ENCODE peak calls at places on chromosomes 5 and 9, in five cellular contexts. H is H9, P is spleen, X is adrenal gland, L is BJ. V is an unnamed sample.
A peak's percentile ranks its signal among the peaks of the same experiment; 100 is the strongest.

GRCh38 chr5:36170869-36171424 is 19.0 kb downstream of the SKP2 start:
- DNase-seq in H (no peak), L (no peak), X (no peak), P (no peak), V (no peak)

GRCh38 chr5:137300411-137301240 is 198.5 kb downstream of the SPOCK1 start:
- DNase-seq in L (no peak), P (no peak), X (peak; percentile 39), H (no peak), V (no peak)

GRCh38 chr5:103375863-103376591 is 117.5 kb downstream of the MACIR start:
- DNase-seq in L (no peak), H (no peak), X (no peak), P (no peak), V (no peak)

GRCh38 chr5:55671975-55672374 is 40.1 kb downstream of the SLC38A9 start:
- DNase-seq in L (no peak), H (no peak), P (no peak), X (peak; percentile 35), V (no peak)

GRCh38 chr5:10354048-10354872 is 765 bp downstream of the MARCHF6 start:
- DNase-seq in L (no peak), H (no peak), X (peak; percentile 48), P (no peak), V (peak; percentile 50)

GRCh38 chr9:73116030-73116429 is 35.6 kb upstream of the ANXA1 start:
- DNase-seq in L (no peak), X (no peak), P (no peak), H (no peak), V (no peak)

GRCh38 chr5:106303911-106304310 is 1366.8 kb downstream of the EFNA5 start:
- DNase-seq in X (no peak), P (no peak), H (no peak), L (no peak), V (no peak)

GRCh38 chr9:2638871-2639673 is 17.5 kb downstream of the VLDLR start:
- DNase-seq in X (no peak), L (no peak), P (no peak), H (no peak), V (no peak)

GRCh38 chr9:89868100-89868499 is 263.3 kb downstream of the GADD45G start:
- DNase-seq in L (no peak), H (no peak), P (peak; percentile 3), X (no peak), V (no peak)

GRCh38 chr9:15935661-15936315 is 382.9 kb downstream of the CCDC171 start:
- DNase-seq in X (no peak), H (no peak), L (peak; percentile 37), P (no peak), V (no peak)

GRCh38 chr5:98768160-98769005 is 5.1 kb upstream of the RGMB start:
- DNase-seq in X (peak; percentile 44), P (peak; percentile 79), L (no peak), H (peak; percentile 89), V (peak; percentile 74)

GRCh38 chr9:20630241-20630943 is 8.1 kb upstream of the MLLT3 start:
- DNase-seq in L (no peak), P (no peak), H (no peak), X (no peak), V (no peak)

GRCh38 chr5:172150514-172151425 is 37.3 kb downstream of the STK10 start:
- DNase-seq in X (peak; percentile 57), L (no peak), P (peak; percentile 92), H (no peak), V (no peak)

GRCh38 chr5:39426136-39426535 is 1.4 kb upstream of the DAB2 start:
- DNase-seq in L (no peak), X (no peak), P (no peak), H (no peak), V (no peak)

GRCh38 chr5:68273717-68274409 is 58.3 kb downstream of the PIK3R1 start:
- DNase-seq in P (no peak), X (no peak), L (no peak), H (no peak), V (no peak)

GRCh38 chr9:112711050-112711689 is 6.7 kb downstream of the INIP start:
- DNase-seq in H (no peak), P (no peak), L (no peak), X (peak; percentile 38), V (no peak)

GRCh38 chr5:94508421-94509148 is 109.8 kb downstream of the KIAA0825 start:
- DNase-seq in L (no peak), H (no peak), P (no peak), X (no peak), V (no peak)

GRCh38 chr9:101727621-101728524 is 10.6 kb downstream of the GRIN3A start:
- DNase-seq in X (no peak), H (peak; percentile 48), L (no peak), P (no peak), V (peak; percentile 23)

GRCh38 chr9:12884736-12885395 is 110.0 kb downstream of the LURAP1L start:
- DNase-seq in L (peak; percentile 12), H (no peak), X (no peak), P (no peak), V (peak; percentile 22)

GRCh38 chr5:158499680-158499998 is 600.1 kb downstream of the EBF1 start:
- DNase-seq in X (no peak), H (no peak), P (no peak), L (no peak), V (no peak)

GRCh38 chr5:99122976-99123375 is 194.2 kb upstream of the CHD1 start:
- DNase-seq in X (no peak), L (no peak), H (no peak), P (no peak), V (no peak)

GRCh38 chr5:68409259-68409658 is 193.7 kb downstream of the PIK3R1 start:
- DNase-seq in H (no peak), X (no peak), P (no peak), L (peak; percentile 25), V (no peak)

GRCh38 chr5:1318659-1319251 is 23.9 kb upstream of the TERT start:
- DNase-seq in H (peak; percentile 18), P (peak; percentile 75), L (no peak), X (no peak), V (no peak)

GRCh38 chr9:18837402-18837801 is 195.6 kb downstream of the SAXO1 start:
- DNase-seq in X (no peak), H (no peak), P (no peak), L (no peak), V (no peak)

GRCh38 chr9:129351642-129352151 is 173.6 kb upstream of the IER5L start:
- DNase-seq in H (peak; percentile 70), L (no peak), P (no peak), X (no peak), V (no peak)

GRCh38 chr9:114735732-114736131 is 53.7 kb upstream of the TEX48 start:
- DNase-seq in X (no peak), P (no peak), H (no peak), L (no peak), V (no peak)

GRCh38 chr5:133939668-133940067 is 28.8 kb downstream of the C5orf15 start:
- DNase-seq in X (no peak), H (no peak), P (no peak), L (no peak), V (no peak)

GRCh38 chr5:164207646-164208045 is 702.2 kb downstream of the MAT2B start:
- DNase-seq in P (no peak), X (no peak), L (no peak), H (no peak), V (no peak)

GRCh38 chr9:71760901-71761300 is 7.4 kb downstream of the CEMIP2 start:
- DNase-seq in X (peak; percentile 69), L (no peak), H (peak; percentile 72), P (no peak), V (no peak)

GRCh38 chr9:124206391-124206790 is 51.4 kb upstream of the NEK6 start:
- DNase-seq in H (no peak), L (no peak), X (no peak), P (no peak), V (no peak)

GRCh38 chr5:180142008-180142803 is 66.8 kb downstream of the RASGEF1C start:
- DNase-seq in X (no peak), P (no peak), L (no peak), H (no peak), V (no peak)

DNA sequence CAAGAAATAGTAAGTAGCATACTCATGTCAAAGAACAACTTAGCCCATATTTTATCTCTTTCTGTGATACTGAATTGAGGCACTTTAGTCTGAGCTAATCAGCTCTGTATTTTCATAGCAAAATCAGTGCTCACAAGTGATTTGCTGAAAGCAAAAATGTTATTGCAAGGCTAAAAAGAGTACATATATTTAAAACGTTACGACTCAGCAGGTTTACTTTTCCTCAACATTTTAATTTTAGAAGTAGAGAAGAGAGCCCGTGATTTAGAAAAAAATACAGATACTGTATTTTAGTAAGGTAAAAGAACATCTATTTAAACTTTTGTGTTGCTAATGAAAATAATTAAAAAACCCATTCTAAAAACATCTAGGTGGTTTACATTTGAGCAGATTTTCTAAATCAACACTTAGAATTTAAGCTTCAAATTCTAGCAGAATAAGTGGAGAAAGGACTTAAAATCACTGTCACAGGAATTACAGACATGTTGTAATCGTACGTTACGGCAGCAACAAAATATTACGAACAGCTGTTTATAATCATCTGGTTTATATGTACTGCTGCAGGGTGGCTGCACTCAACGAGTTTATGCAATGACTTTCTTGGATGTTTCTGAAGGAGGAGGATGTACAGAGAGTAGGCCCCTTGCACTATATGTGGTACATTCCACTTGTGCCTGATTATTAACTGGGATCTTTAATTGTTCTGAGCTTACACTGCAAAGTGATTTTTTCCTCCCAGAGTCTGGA is 20.1 kb downstream of the SREK1 start:
- DNase-seq in P (no peak), X (no peak), H (no peak), L (peak; percentile 63), V (no peak)
- TF ChIP-seq CTCF in P (no peak), X (no peak), H (no peak), L (no peak), V (no peak)

DNA sequence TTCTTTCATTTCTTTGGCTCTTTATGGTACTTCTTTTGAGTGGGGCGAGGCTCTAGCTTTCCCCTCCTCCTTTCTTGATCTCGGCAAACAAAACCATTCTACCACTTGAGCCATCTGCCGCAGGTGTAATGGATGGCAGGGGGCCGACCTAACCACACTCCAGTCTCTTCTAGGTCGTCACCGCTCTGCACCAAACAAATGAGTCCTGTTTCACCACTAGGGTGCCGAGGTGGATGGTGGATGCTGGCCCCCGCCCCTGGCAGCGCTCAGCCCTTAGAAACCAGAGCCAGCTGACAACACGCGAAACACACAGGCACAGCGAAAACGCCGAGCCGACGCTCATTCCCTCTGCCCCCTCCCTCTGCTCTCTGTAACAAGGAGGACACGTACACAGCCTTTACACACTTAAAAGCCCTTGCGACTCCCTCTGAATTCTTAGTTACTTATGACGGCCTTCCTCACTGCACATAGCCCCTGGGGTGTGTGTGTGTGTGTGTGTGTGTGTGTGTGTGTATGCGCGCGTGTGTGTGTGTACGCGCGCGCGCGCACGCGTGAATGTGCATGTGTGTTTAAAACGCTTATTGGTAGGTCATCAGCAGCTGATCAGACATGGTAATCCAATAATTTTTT is 199.4 kb downstream of the MEF2C start:
- DNase-seq in P (no peak), H (peak; percentile 88), X (no peak), L (no peak), V (no peak)
- TF ChIP-seq CTCF in P (no peak), H (peak; percentile 51), X (no peak), L (no peak), V (no peak)

DNA sequence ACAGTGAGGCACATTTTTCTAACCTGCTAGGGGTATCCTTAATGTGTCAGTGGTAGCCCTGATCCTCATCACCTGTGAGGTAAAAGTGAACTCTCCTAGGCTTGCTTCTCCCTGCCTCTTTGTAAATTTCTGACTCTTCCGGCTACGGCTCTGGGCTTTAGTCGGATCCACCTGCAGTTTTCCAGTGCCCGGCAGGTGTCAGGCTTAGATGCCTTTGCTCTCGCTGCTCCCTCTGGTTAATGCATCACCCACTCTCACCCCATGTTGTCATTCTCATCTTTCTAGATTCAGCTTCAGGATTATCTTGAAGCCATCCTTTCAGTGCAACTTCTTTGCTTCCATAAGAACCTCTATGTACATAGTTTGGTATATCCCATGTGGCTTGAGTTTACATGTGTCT is 3.6 kb downstream of the CEP78 start:
- DNase-seq in L (no peak), H (no peak), P (no peak), X (peak; percentile 33), V (no peak)
- TF ChIP-seq CTCF in L (peak; percentile 11), H (peak; percentile 45), P (no peak), X (peak; percentile 31), V (no peak)

GRCh38 chr5:74943905-74944304 is 77.7 kb upstream of the FAM169A start:
- DNase-seq in P (no peak), H (no peak), X (no peak), L (no peak), V (no peak)
- TF ChIP-seq CTCF in P (no peak), H (peak; percentile 66), X (no peak), L (no peak), V (no peak)